ENCODE peak calls at places on chromosomes 16 and 17, in ten cellular contexts. One of them, this sample, is unnamed. For H3K9me3, the result is how much of the 10 kb centered on the place peaks cover.

GRCh38 chr17:17971431-17972125 is 622 bp downstream of the TOM1L2 start:
- DNase-seq in heart right ventricle: peak
- DNase-seq in DND-41: peak
- DNase-seq in body of pancreas: peak
- DNase-seq in naive thymus-derived CD4-positive, alpha-beta T cell: peak
- DNase-seq in effector memory CD4-positive, alpha-beta T cell: no peak
- DNase-seq in upper lobe of right lung: peak
- DNase-seq in endodermal cell: no peak
- DNase-seq in fibroblast of lung: peak
- DNase-seq in thoracic aorta: no peak
- DNase-seq in this sample: peak

GRCh38 chr16:85924675-85925074 is 25.7 kb downstream of the IRF8 start:
- DNase-seq in upper lobe of right lung: no peak
- DNase-seq in fibroblast of lung: peak
- DNase-seq in body of pancreas: no peak
- DNase-seq in DND-41: no peak
- DNase-seq in naive thymus-derived CD4-positive, alpha-beta T cell: no peak
- DNase-seq in heart right ventricle: no peak
- DNase-seq in thoracic aorta: no peak
- DNase-seq in effector memory CD4-positive, alpha-beta T cell: no peak
- DNase-seq in endodermal cell: no peak
- DNase-seq in this sample: no peak

GRCh38 chr17:72604518-72604917 is 483.7 kb downstream of the SOX9 start:
- DNase-seq in upper lobe of right lung: no peak
- DNase-seq in endodermal cell: no peak
- DNase-seq in body of pancreas: no peak
- DNase-seq in DND-41: no peak
- DNase-seq in heart right ventricle: no peak
- DNase-seq in fibroblast of lung: no peak
- DNase-seq in effector memory CD4-positive, alpha-beta T cell: no peak
- DNase-seq in naive thymus-derived CD4-positive, alpha-beta T cell: no peak
- DNase-seq in thoracic aorta: no peak
- DNase-seq in this sample: no peak

GRCh38 chr16:71610936-71611871 is 14.8 kb upstream of the MARVELD3 start:
- DNase-seq in effector memory CD4-positive, alpha-beta T cell: peak
- DNase-seq in DND-41: peak
- DNase-seq in naive thymus-derived CD4-positive, alpha-beta T cell: peak
- DNase-seq in fibroblast of lung: peak
- DNase-seq in endodermal cell: peak
- DNase-seq in upper lobe of right lung: peak
- DNase-seq in body of pancreas: peak
- DNase-seq in heart right ventricle: peak
- DNase-seq in thoracic aorta: no peak
- DNase-seq in this sample: peak

GRCh38 chr16:52068447-52069074 is 478.4 kb downstream of the TOX3 start:
- DNase-seq in effector memory CD4-positive, alpha-beta T cell: no peak
- DNase-seq in naive thymus-derived CD4-positive, alpha-beta T cell: no peak
- DNase-seq in thoracic aorta: no peak
- DNase-seq in body of pancreas: peak
- DNase-seq in heart right ventricle: no peak
- DNase-seq in endodermal cell: peak
- DNase-seq in DND-41: no peak
- DNase-seq in upper lobe of right lung: no peak
- DNase-seq in fibroblast of lung: peak
- DNase-seq in this sample: no peak

GRCh38 chr16:79047337-79047736 is 553.2 kb downstream of the MAF start:
- DNase-seq in endodermal cell: no peak
- DNase-seq in naive thymus-derived CD4-positive, alpha-beta T cell: no peak
- DNase-seq in DND-41: peak
- DNase-seq in thoracic aorta: no peak
- DNase-seq in heart right ventricle: no peak
- DNase-seq in effector memory CD4-positive, alpha-beta T cell: no peak
- DNase-seq in fibroblast of lung: no peak
- DNase-seq in body of pancreas: no peak
- DNase-seq in upper lobe of right lung: no peak
- DNase-seq in this sample: no peak

GRCh38 chr16:46899443-46900143 is 15.4 kb downstream of the GPT2 start:
- DNase-seq in DND-41: no peak
- DNase-seq in fibroblast of lung: no peak
- DNase-seq in endodermal cell: no peak
- DNase-seq in naive thymus-derived CD4-positive, alpha-beta T cell: no peak
- DNase-seq in thoracic aorta: no peak
- DNase-seq in upper lobe of right lung: no peak
- DNase-seq in body of pancreas: no peak
- DNase-seq in heart right ventricle: no peak
- DNase-seq in effector memory CD4-positive, alpha-beta T cell: no peak
- DNase-seq in this sample: no peak

GRCh38 chr16:49050607-49051006 is 231.0 kb downstream of the CBLN1 start:
- DNase-seq in heart right ventricle: no peak
- DNase-seq in thoracic aorta: no peak
- DNase-seq in effector memory CD4-positive, alpha-beta T cell: no peak
- DNase-seq in endodermal cell: no peak
- DNase-seq in fibroblast of lung: peak
- DNase-seq in DND-41: no peak
- DNase-seq in naive thymus-derived CD4-positive, alpha-beta T cell: no peak
- DNase-seq in body of pancreas: no peak
- DNase-seq in upper lobe of right lung: no peak
- DNase-seq in this sample: no peak

GRCh38 chr17:54353789-54354525 is 531.2 kb downstream of the KIF2B start:
- DNase-seq in effector memory CD4-positive, alpha-beta T cell: no peak
- DNase-seq in thoracic aorta: no peak
- DNase-seq in DND-41: no peak
- DNase-seq in fibroblast of lung: no peak
- DNase-seq in naive thymus-derived CD4-positive, alpha-beta T cell: no peak
- DNase-seq in endodermal cell: no peak
- DNase-seq in heart right ventricle: no peak
- DNase-seq in upper lobe of right lung: no peak
- DNase-seq in body of pancreas: no peak
- DNase-seq in this sample: no peak

GRCh38 chr17:54347495-54347894 is 524.8 kb downstream of the KIF2B start:
- DNase-seq in thoracic aorta: no peak
- DNase-seq in body of pancreas: no peak
- DNase-seq in fibroblast of lung: no peak
- DNase-seq in endodermal cell: no peak
- DNase-seq in heart right ventricle: no peak
- DNase-seq in DND-41: no peak
- DNase-seq in effector memory CD4-positive, alpha-beta T cell: no peak
- DNase-seq in naive thymus-derived CD4-positive, alpha-beta T cell: no peak
- DNase-seq in upper lobe of right lung: no peak
- DNase-seq in this sample: no peak

GRCh38 chr17:54348234-54348633 is 525.5 kb downstream of the KIF2B start:
- DNase-seq in fibroblast of lung: no peak
- DNase-seq in DND-41: no peak
- DNase-seq in heart right ventricle: no peak
- DNase-seq in endodermal cell: no peak
- DNase-seq in thoracic aorta: no peak
- DNase-seq in upper lobe of right lung: no peak
- DNase-seq in effector memory CD4-positive, alpha-beta T cell: no peak
- DNase-seq in naive thymus-derived CD4-positive, alpha-beta T cell: no peak
- DNase-seq in body of pancreas: no peak
- DNase-seq in this sample: no peak
- H3K9me3 ChIP-seq in fibroblast of lung: under half
- H3K9me3 ChIP-seq in DND-41: under half
- H3K9me3 ChIP-seq in heart right ventricle: under half
- H3K9me3 ChIP-seq in endodermal cell: under half
- H3K9me3 ChIP-seq in thoracic aorta: under half
- H3K9me3 ChIP-seq in upper lobe of right lung: under half
- H3K9me3 ChIP-seq in effector memory CD4-positive, alpha-beta T cell: under half
- H3K9me3 ChIP-seq in naive thymus-derived CD4-positive, alpha-beta T cell: under half
- H3K9me3 ChIP-seq in body of pancreas: under half
- H3K9me3 ChIP-seq in this sample: under half

DNA sequence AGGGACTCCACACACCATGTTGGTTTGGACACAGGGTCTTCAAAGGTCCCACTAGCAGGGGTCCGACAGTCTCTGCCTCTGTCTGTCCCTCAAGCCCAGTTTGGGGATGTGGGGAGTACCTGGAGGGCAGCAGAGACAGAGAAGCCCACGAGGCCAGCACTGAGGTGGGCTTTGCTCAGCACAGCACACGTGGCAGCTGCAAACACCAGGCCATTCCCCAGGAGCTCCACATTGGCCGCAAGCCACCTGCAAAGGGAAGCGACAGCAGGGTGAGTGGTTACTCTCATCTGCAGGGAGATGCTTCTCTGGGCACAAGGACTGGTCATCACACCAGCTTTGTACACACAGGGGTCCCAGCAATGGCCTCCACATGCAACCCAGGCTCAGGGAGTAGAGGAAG is 62.0 kb downstream of the ABCC6 start:
- DNase-seq in heart right ventricle: no peak
- DNase-seq in thoracic aorta: no peak
- DNase-seq in effector memory CD4-positive, alpha-beta T cell: no peak
- DNase-seq in endodermal cell: no peak
- DNase-seq in body of pancreas: no peak
- DNase-seq in naive thymus-derived CD4-positive, alpha-beta T cell: no peak
- DNase-seq in upper lobe of right lung: no peak
- DNase-seq in DND-41: no peak
- DNase-seq in fibroblast of lung: no peak
- DNase-seq in this sample: no peak
- H3K9me3 ChIP-seq in heart right ventricle: under half
- H3K9me3 ChIP-seq in thoracic aorta: under half
- H3K9me3 ChIP-seq in effector memory CD4-positive, alpha-beta T cell: under half
- H3K9me3 ChIP-seq in endodermal cell: under half
- H3K9me3 ChIP-seq in body of pancreas: under half
- H3K9me3 ChIP-seq in naive thymus-derived CD4-positive, alpha-beta T cell: under half
- H3K9me3 ChIP-seq in upper lobe of right lung: under half
- H3K9me3 ChIP-seq in DND-41: under half
- H3K9me3 ChIP-seq in fibroblast of lung: under half
- H3K9me3 ChIP-seq in this sample: under half

DNA sequence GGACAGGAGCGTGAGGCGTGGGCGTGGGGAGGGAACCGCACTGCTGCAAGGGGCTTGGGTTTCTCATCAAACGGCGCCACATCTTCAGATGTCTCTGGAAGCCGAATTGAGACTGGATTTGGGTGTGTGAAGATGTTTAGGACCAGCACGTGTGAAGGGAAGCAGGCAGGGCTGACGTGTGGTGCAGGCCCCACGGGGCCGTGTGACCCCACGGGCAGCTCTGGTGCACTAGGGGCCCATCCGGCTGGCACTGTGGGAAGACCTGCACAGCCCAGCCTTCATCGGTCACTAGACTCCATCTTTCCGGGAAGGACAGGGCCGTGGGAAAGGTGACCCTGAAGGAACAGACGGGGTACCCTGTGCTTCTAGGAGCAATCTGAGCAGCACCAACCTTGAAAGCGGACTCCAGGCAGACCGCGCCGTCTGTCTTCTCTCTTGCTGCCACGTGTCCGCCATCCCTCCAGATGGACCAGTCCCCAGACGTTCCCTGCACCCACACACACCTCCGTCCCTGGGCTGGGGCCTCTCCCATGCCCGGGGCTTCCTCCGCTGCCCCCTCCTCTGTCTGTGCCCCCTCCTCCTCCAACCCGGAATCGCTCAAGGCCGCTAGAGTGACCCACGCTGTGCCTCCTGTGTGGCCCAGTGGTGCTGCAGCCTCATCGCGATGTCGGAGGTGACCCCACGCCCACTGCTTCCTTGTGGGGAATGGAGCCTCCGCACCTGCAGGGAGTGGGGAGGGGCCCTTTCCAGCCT is 23.4 kb upstream of the CBFA2T3 start:
- DNase-seq in body of pancreas: no peak
- DNase-seq in DND-41: no peak
- DNase-seq in effector memory CD4-positive, alpha-beta T cell: no peak
- DNase-seq in upper lobe of right lung: no peak
- DNase-seq in fibroblast of lung: no peak
- DNase-seq in endodermal cell: no peak
- DNase-seq in heart right ventricle: no peak
- DNase-seq in thoracic aorta: no peak
- DNase-seq in naive thymus-derived CD4-positive, alpha-beta T cell: no peak
- DNase-seq in this sample: no peak
- H3K9me3 ChIP-seq in body of pancreas: under half
- H3K9me3 ChIP-seq in DND-41: under half
- H3K9me3 ChIP-seq in effector memory CD4-positive, alpha-beta T cell: under half
- H3K9me3 ChIP-seq in upper lobe of right lung: under half
- H3K9me3 ChIP-seq in fibroblast of lung: under half
- H3K9me3 ChIP-seq in endodermal cell: under half
- H3K9me3 ChIP-seq in heart right ventricle: under half
- H3K9me3 ChIP-seq in thoracic aorta: under half
- H3K9me3 ChIP-seq in naive thymus-derived CD4-positive, alpha-beta T cell: under half
- H3K9me3 ChIP-seq in this sample: under half

GRCh38 chr16:8182761-8183160 is 407.6 kb downstream of the TMEM114 start:
- DNase-seq in effector memory CD4-positive, alpha-beta T cell: no peak
- DNase-seq in naive thymus-derived CD4-positive, alpha-beta T cell: no peak
- DNase-seq in endodermal cell: no peak
- DNase-seq in DND-41: no peak
- DNase-seq in body of pancreas: no peak
- DNase-seq in heart right ventricle: no peak
- DNase-seq in thoracic aorta: no peak
- DNase-seq in upper lobe of right lung: no peak
- DNase-seq in fibroblast of lung: no peak
- DNase-seq in this sample: no peak

GRCh38 chr16:8173111-8173644 is 417.1 kb downstream of the TMEM114 start:
- DNase-seq in effector memory CD4-positive, alpha-beta T cell: no peak
- DNase-seq in DND-41: peak
- DNase-seq in naive thymus-derived CD4-positive, alpha-beta T cell: no peak
- DNase-seq in upper lobe of right lung: peak
- DNase-seq in body of pancreas: peak
- DNase-seq in thoracic aorta: no peak
- DNase-seq in endodermal cell: peak
- DNase-seq in heart right ventricle: peak
- DNase-seq in fibroblast of lung: peak
- DNase-seq in this sample: no peak

GRCh38 chr16:8183186-8184099 is 406.9 kb downstream of the TMEM114 start:
- DNase-seq in endodermal cell: no peak
- DNase-seq in fibroblast of lung: no peak
- DNase-seq in effector memory CD4-positive, alpha-beta T cell: no peak
- DNase-seq in body of pancreas: no peak
- DNase-seq in thoracic aorta: no peak
- DNase-seq in naive thymus-derived CD4-positive, alpha-beta T cell: no peak
- DNase-seq in heart right ventricle: no peak
- DNase-seq in DND-41: no peak
- DNase-seq in upper lobe of right lung: no peak
- DNase-seq in this sample: no peak

DNA sequence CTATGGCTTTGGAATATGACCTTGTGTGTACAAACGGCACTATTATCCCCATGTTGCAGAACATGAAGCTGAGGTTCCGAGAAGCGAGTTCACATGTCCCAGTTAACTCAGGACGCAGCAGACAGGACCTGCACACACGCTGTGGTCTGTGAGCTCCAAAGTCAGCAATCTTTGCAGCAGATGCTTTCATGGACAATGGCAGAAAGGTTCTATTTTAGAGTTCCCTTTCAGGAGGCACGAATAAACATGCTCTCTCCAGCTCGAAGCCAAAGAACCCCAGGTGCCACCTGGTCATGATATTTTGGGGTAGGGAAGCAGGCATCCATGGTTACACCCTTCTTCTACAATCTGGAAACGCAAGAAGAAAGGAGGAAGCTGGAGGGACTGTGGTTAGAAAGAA is 412.0 kb downstream of the TMEM114 start:
- DNase-seq in DND-41: no peak
- DNase-seq in effector memory CD4-positive, alpha-beta T cell: no peak
- DNase-seq in fibroblast of lung: no peak
- DNase-seq in body of pancreas: no peak
- DNase-seq in thoracic aorta: no peak
- DNase-seq in naive thymus-derived CD4-positive, alpha-beta T cell: no peak
- DNase-seq in upper lobe of right lung: no peak
- DNase-seq in endodermal cell: no peak
- DNase-seq in heart right ventricle: no peak
- DNase-seq in this sample: no peak
- H3K9me3 ChIP-seq in DND-41: under half
- H3K9me3 ChIP-seq in effector memory CD4-positive, alpha-beta T cell: under half
- H3K9me3 ChIP-seq in fibroblast of lung: under half
- H3K9me3 ChIP-seq in body of pancreas: under half
- H3K9me3 ChIP-seq in thoracic aorta: under half
- H3K9me3 ChIP-seq in naive thymus-derived CD4-positive, alpha-beta T cell: under half
- H3K9me3 ChIP-seq in upper lobe of right lung: under half
- H3K9me3 ChIP-seq in endodermal cell: under half
- H3K9me3 ChIP-seq in heart right ventricle: under half
- H3K9me3 ChIP-seq in this sample: under half